ENCODE peak calls at places on chromosomes 5 and 9, in four cellular contexts. Y, B, O and J are unnamed samples.

GRCh38 chr9:109861499-109861898 is 81.5 kb downstream of the PALM2AKAP2 start:
- DNase-seq in Y (no peak), B (no peak), O (no peak), J (peak; percentile 90)

GRCh38 chr5:113215401-113216060 is 219.3 kb downstream of the TSSK1B start:
- DNase-seq in Y (no peak), B (no peak), O (no peak), J (peak; percentile 28)

GRCh38 chr9:26735160-26735559 is 157.4 kb downstream of the CAAP1 start:
- DNase-seq in B (no peak), O (no peak), Y (no peak), J (no peak)

GRCh38 chr5:66255702-66256101 is 111.6 kb downstream of the SREK1 start:
- DNase-seq in Y (no peak), O (no peak), B (no peak), J (no peak)

GRCh38 chr5:40495172-40495699 is 184.5 kb upstream of the PTGER4 start:
- DNase-seq in O (no peak), Y (no peak), B (no peak), J (no peak)

GRCh38 chr5:65742565-65743231 is 20.7 kb downstream of the NLN start:
- DNase-seq in Y (no peak), B (peak; percentile 50), O (peak; percentile 51), J (peak; percentile 90)

GRCh38 chr5:128494516-128494915 is 43.5 kb downstream of the FBN2 start:
- DNase-seq in O (peak; percentile 1), Y (no peak), B (no peak), J (peak; percentile 12)

GRCh38 chr9:75891277-75892167 is 1.0 kb downstream of the PCSK5 start:
- DNase-seq in O (peak; percentile 32), B (peak; percentile 26), Y (no peak), J (peak; percentile 30)

GRCh38 chr9:76036762-76037161 is 146.3 kb downstream of the PCSK5 start:
- DNase-seq in B (no peak), Y (no peak), O (no peak), J (no peak)

GRCh38 chr9:115680226-115680625 is 473.4 kb upstream of the PAPPA start:
- DNase-seq in Y (no peak), O (no peak), B (no peak), J (peak; percentile 40)

GRCh38 chr5:66963559-66963971 is 233.0 kb downstream of the CD180 start:
- DNase-seq in O (peak; percentile 8), B (no peak), Y (no peak), J (peak; percentile 58)

GRCh38 chr9:134570151-134570621 is 71.4 kb upstream of the COL5A1 start:
- DNase-seq in B (no peak), O (no peak), Y (no peak), J (no peak)

GRCh38 chr5:174571662-174572397 is 152.6 kb upstream of the MSX2 start:
- DNase-seq in Y (no peak), O (peak; percentile 45), B (peak; percentile 87), J (peak; percentile 88)

GRCh38 chr9:136512651-136513066 is 29.8 kb upstream of the SEC16A start:
- DNase-seq in O (peak; percentile 89), Y (no peak), B (peak; percentile 44), J (no peak)

GRCh38 chr5:143322931-143323330 is 80.6 kb downstream of the NR3C1 start:
- DNase-seq in Y (no peak), O (no peak), B (no peak), J (peak; percentile 54)

GRCh38 chr9:78365979-78366697 is 69.2 kb downstream of the PSAT1 start:
- DNase-seq in Y (no peak), O (peak; percentile 19), B (no peak), J (peak; percentile 26)

GRCh38 chr9:133505901-133506652 is 18.7 kb downstream of the MYMK start:
- DNase-seq in B (no peak), Y (no peak), O (peak; percentile 88), J (peak; percentile 91)

GRCh38 chr5:169754737-169755136 is 117.7 kb downstream of the DOCK2 start:
- DNase-seq in B (no peak), O (no peak), Y (no peak), J (no peak)

GRCh38 chr5:28708472-28708871 is 1670.1 kb upstream of the CDH9 start:
- DNase-seq in Y (no peak), B (no peak), O (no peak), J (no peak)

GRCh38 chr5:116303810-116304209 is 219.0 kb downstream of the COMMD10 start:
- DNase-seq in B (no peak), O (no peak), Y (no peak), J (no peak)

GRCh38 chr5:135271533-135272310 is 127.3 kb downstream of the MACROH2A1 start:
- DNase-seq in O (peak; percentile 27), B (no peak), Y (no peak), J (peak; percentile 21)

GRCh38 chr5:151022511-151023018 is 2.2 kb downstream of the GPX3 start:
- DNase-seq in Y (no peak), B (no peak), O (no peak), J (peak; percentile 63)

GRCh38 chr5:126398791-126399190 is 24.4 kb upstream of the GRAMD2B start:
- DNase-seq in O (no peak), B (no peak), Y (no peak), J (no peak)

GRCh38 chr5:143705416-143705815 is 106.5 kb upstream of the HMHB1 start:
- DNase-seq in B (no peak), Y (no peak), O (no peak), J (no peak)

GRCh38 chr5:111432828-111433536 is 79.4 kb downstream of the STARD4 start:
- DNase-seq in O (no peak), Y (no peak), B (no peak), J (no peak)

GRCh38 chr5:4880304-4880741 is 259.8 kb upstream of the ADAMTS16 start:
- DNase-seq in O (no peak), B (no peak), Y (no peak), J (no peak)

GRCh38 chr5:180816608-180817534 is 14.3 kb upstream of the MGAT1 start:
- DNase-seq in B (no peak), Y (no peak), O (no peak), J (peak; percentile 54)

GRCh38 chr5:109281136-109281690 is 128.6 kb downstream of the PJA2 start:
- DNase-seq in O (no peak), B (no peak), Y (no peak), J (no peak)

GRCh38 chr5:120368923-120369715 is 95.0 kb upstream of the PRR16 start:
- DNase-seq in Y (no peak), B (no peak), O (no peak), J (no peak)

GRCh38 chr5:131977212-131977604 is 31.7 kb upstream of the MEIKIN start:
- DNase-seq in Y (no peak), O (no peak), B (no peak), J (no peak)

DNA sequence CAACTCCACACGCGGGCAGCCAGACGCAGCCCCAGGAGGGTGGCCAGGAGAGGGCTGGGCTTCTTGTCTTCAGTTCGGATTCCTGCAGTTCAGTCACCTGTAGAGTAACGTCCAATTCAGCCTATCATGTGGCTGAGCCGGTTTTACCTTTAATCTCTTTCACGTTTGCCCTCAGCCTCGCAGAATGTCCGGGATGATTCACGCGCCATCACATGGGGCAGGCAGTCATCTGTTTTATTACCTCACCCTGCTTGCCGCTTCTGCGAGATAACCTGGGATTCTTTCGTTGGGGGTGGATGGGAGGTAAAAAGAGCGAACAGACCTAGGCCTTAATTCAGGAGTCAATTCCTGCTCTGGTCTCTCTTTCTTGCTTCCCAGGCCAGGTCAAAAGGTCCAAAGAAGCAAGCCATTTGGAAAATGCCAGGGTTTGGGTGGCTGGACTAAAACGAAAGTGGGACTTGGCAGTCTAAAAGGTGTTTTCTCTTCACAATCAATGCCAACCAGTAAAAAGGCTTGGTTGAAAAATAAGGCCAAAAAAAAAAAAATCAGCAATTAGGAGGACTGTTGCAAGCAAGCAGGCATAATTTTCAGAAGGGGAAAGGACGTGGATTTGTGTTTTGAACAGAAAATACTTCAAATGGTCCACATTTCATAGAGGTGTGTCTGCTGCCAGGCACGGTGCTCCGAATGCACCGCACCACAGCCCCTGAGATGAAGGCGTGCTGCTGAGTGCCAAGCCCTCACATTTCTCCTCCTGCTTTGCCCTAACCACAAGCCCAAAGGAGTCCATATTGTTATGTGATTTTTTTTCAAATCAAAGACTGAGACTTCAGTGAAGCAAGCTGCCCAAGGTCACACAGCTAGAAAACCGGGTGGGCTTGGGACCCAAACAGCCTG is 2.8 kb upstream of the WWC1 start:
- DNase-seq in B (no peak), Y (no peak), O (no peak), J (no peak)
- H3K4me3 ChIP-seq in B (peak overlapping the region; percentile 7), Y (no peak overlapping the region), O (no peak overlapping the region), J (no peak overlapping the region)

GRCh38 chr9:114518599-114519022 is 13.3 kb upstream of the WHRN start:
- DNase-seq in O (no peak), B (no peak), Y (no peak), J (no peak)
- TF ChIP-seq CTCF in O (no peak), B (no peak), Y (no peak), J (no peak)

DNA sequence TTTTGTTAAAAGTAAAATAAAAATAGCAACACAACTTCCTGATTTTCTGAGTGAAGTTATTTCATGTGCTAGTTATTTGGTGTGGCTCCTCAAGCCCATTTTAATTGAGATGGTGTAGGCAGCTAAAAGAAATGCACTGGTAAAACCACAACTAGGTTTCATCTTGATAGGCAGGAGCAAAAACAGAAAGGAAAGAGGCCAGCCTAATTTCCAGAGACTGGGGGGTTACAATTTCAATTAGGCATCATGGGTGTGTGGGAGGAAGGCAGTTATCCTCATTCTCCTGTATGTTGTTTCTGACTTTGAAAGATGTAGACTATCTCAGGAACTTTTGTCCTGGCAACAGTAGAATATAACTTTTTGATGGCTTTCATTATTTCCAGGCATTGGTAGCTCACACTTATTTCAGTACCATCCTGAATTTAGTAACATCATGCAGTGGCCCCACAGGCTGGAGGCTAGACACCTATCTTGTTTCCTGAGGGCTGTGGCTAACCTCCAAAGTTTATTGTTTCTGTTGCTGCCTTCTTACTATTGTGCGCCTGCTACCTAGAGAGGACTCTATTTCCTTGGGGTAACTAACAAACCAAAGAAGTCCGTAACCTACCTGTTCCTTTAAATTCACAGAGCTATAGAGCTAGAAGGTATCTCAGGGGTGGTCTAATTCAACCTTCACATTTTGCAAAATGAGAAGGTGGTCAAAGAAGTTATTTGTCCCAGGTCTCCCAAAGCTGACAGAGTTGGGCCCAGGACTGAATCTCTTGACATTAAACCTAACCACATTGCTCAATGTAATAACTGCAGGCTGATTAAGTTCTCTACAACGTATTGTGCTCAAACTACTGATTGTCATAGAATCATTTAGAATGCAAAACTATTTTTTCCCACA is 42.4 kb downstream of the FYB1 start:
- DNase-seq in Y (no peak), B (no peak), O (no peak), J (no peak)
- H3K4me3 ChIP-seq in Y (no peak overlapping the region), B (no peak overlapping the region), O (no peak overlapping the region), J (no peak overlapping the region)

GRCh38 chr9:137772281-137772873 is 105.2 kb upstream of the CACNA1B start:
- DNase-seq in O (no peak), B (no peak), Y (no peak), J (no peak)
- TF ChIP-seq CTCF in O (peak; percentile 14), B (peak; percentile 10), Y (peak; percentile 29), J (peak; percentile 9)

GRCh38 chr9:14306672-14307646 is 7.0 kb downstream of the NFIB start:
- DNase-seq in O (no peak), B (no peak), Y (no peak), J (peak; percentile 55)
- H3K4me3 ChIP-seq in O (peak overlapping the region; percentile 33), B (no peak overlapping the region), Y (no peak overlapping the region), J (no peak overlapping the region)